ENCODE peak calls at places on chromosomes 6 and 20, in six cellular contexts. One of them, this sample, is unnamed.
A peak's percentile ranks its signal among the peaks of the same experiment; 100 is the strongest.

GRCh38 chr6:17907467-17908229 is 79.8 kb downstream of the KIF13A start:
- DNase-seq in uterus: peak; percentile 80
- DNase-seq in endodermal cell: no peak
- DNase-seq in GM23248: peak; percentile 100
- DNase-seq in lower lobe of right lung: peak; percentile 68
- DNase-seq in CD4-positive, CD25-positive, alpha-beta regulatory T cell: no peak
- DNase-seq in this sample: peak; percentile 83

GRCh38 chr6:30724906-30725667 is 4.9 kb downstream of the TUBB start:
- DNase-seq in uterus: no peak
- DNase-seq in endodermal cell: no peak
- DNase-seq in GM23248: peak; percentile 36
- DNase-seq in lower lobe of right lung: no peak
- DNase-seq in CD4-positive, CD25-positive, alpha-beta regulatory T cell: no peak
- DNase-seq in this sample: no peak

GRCh38 chr6:25006565-25007001 is 70.8 kb upstream of the RIPOR2 start:
- DNase-seq in uterus: peak; percentile 87
- DNase-seq in endodermal cell: no peak
- DNase-seq in GM23248: peak; percentile 62
- DNase-seq in lower lobe of right lung: peak; percentile 87
- DNase-seq in CD4-positive, CD25-positive, alpha-beta regulatory T cell: peak; percentile 85
- DNase-seq in this sample: peak; percentile 82

GRCh38 chr6:3164388-3164787 is 7.0 kb upstream of the TUBB2A start:
- DNase-seq in uterus: no peak
- DNase-seq in endodermal cell: peak; percentile 72
- DNase-seq in GM23248: no peak
- DNase-seq in lower lobe of right lung: no peak
- DNase-seq in CD4-positive, CD25-positive, alpha-beta regulatory T cell: no peak
- DNase-seq in this sample: no peak

GRCh38 chr6:15518057-15518456 is 144.8 kb downstream of the DTNBP1 start:
- DNase-seq in uterus: no peak
- DNase-seq in endodermal cell: no peak
- DNase-seq in GM23248: no peak
- DNase-seq in lower lobe of right lung: no peak
- DNase-seq in CD4-positive, CD25-positive, alpha-beta regulatory T cell: no peak
- DNase-seq in this sample: no peak

GRCh38 chr6:105178110-105178509 is 1.7 kb downstream of the POPDC3 start:
- DNase-seq in uterus: no peak
- DNase-seq in endodermal cell: no peak
- DNase-seq in GM23248: peak; percentile 95
- DNase-seq in lower lobe of right lung: no peak
- DNase-seq in CD4-positive, CD25-positive, alpha-beta regulatory T cell: no peak
- DNase-seq in this sample: no peak

GRCh38 chr6:87628881-87629280 is 38.9 kb downstream of the ORC3 start:
- DNase-seq in uterus: no peak
- DNase-seq in endodermal cell: no peak
- DNase-seq in GM23248: peak; percentile 77
- DNase-seq in lower lobe of right lung: no peak
- DNase-seq in CD4-positive, CD25-positive, alpha-beta regulatory T cell: no peak
- DNase-seq in this sample: no peak

GRCh38 chr20:45153756-45154155 is 20.9 kb upstream of the PI3 start:
- DNase-seq in uterus: no peak
- DNase-seq in endodermal cell: no peak
- DNase-seq in GM23248: no peak
- DNase-seq in lower lobe of right lung: no peak
- DNase-seq in CD4-positive, CD25-positive, alpha-beta regulatory T cell: no peak
- DNase-seq in this sample: no peak

GRCh38 chr20:3430376-3431069 is 23.1 kb upstream of the DNAAF9 start:
- DNase-seq in uterus: no peak
- DNase-seq in endodermal cell: no peak
- DNase-seq in GM23248: no peak
- DNase-seq in lower lobe of right lung: no peak
- DNase-seq in CD4-positive, CD25-positive, alpha-beta regulatory T cell: peak; percentile 10
- DNase-seq in this sample: no peak

GRCh38 chr6:166565084-166565651 is 21.3 kb downstream of the RAMACL start:
- DNase-seq in uterus: no peak
- DNase-seq in endodermal cell: peak; percentile 37
- DNase-seq in GM23248: no peak
- DNase-seq in lower lobe of right lung: no peak
- DNase-seq in CD4-positive, CD25-positive, alpha-beta regulatory T cell: no peak
- DNase-seq in this sample: no peak

GRCh38 chr6:166567107-166567506 is 19.4 kb downstream of the RAMACL start:
- DNase-seq in uterus: peak; percentile 51
- DNase-seq in endodermal cell: no peak
- DNase-seq in GM23248: peak; percentile 95
- DNase-seq in lower lobe of right lung: no peak
- DNase-seq in CD4-positive, CD25-positive, alpha-beta regulatory T cell: no peak
- DNase-seq in this sample: no peak

GRCh38 chr6:166567813-166568212 is 18.7 kb downstream of the RAMACL start:
- DNase-seq in uterus: no peak
- DNase-seq in endodermal cell: peak; percentile 47
- DNase-seq in GM23248: no peak
- DNase-seq in lower lobe of right lung: no peak
- DNase-seq in CD4-positive, CD25-positive, alpha-beta regulatory T cell: no peak
- DNase-seq in this sample: no peak

GRCh38 chr6:166563805-166564204 is 22.7 kb downstream of the RAMACL start:
- DNase-seq in uterus: no peak
- DNase-seq in endodermal cell: peak; percentile 10
- DNase-seq in GM23248: no peak
- DNase-seq in lower lobe of right lung: no peak
- DNase-seq in CD4-positive, CD25-positive, alpha-beta regulatory T cell: no peak
- DNase-seq in this sample: no peak

DNA sequence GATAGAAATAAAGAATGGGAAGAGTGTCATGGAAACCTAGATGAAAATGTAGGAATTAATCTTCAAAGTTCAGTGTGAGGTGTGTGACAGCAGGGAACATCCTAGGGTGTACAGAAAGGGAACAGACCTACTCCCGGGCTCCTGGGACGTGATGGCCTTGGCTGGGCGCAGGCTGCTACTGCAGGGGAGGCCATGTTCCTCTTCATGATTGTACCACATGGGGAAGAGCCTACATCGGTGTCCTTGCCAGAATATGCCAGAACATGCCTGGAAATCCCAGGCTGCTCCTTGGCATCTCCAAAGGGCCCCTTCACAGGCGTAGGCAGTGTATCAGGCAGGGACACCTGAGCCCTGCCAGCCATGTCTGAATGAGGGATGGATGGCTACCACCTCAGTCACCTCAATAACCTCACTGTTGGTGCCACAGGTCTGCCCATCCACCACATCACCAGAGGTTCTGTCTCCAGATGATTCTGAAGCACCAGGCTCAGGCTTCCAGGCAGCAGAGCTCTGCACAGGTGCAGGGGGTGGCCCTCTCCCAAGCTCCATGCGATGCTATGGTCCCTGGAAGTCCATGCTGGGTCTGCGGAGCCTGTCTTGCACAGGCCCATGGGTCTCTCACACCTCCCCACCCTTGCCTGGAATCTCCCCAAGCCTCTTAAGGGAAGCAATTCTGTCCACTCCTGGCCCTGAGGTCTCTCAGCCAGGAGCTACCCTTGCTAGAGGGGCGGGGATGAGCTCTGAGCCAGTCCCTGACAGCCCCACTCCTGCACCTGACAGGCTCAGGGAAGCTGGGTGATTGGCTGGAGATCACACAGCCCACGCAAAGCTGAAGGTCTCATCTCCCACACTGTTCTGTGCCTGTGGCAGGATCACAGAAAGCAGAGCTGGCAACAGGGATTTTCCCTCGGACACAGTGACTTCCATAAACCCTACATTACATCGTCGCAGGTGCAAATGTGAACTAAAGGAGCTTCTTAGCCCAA is 20.2 kb downstream of the RAMACL start:
- DNase-seq in uterus: no peak
- DNase-seq in endodermal cell: peak; percentile 38
- DNase-seq in GM23248: no peak
- DNase-seq in lower lobe of right lung: no peak
- DNase-seq in CD4-positive, CD25-positive, alpha-beta regulatory T cell: no peak
- DNase-seq in this sample: no peak
- H3K4me1 ChIP-seq in uterus: peaks cover 13% of the 10 kb centered on the region
- H3K4me1 ChIP-seq in endodermal cell: no peaks in the 10 kb centered on the region
- H3K4me1 ChIP-seq in GM23248: peaks cover 30% of the 10 kb centered on the region
- H3K4me1 ChIP-seq in lower lobe of right lung: peaks cover 19% of the 10 kb centered on the region
- H3K4me1 ChIP-seq in CD4-positive, CD25-positive, alpha-beta regulatory T cell: no peaks in the 10 kb centered on the region
- H3K4me1 ChIP-seq in this sample: peaks cover 22% of the 10 kb centered on the region

DNA sequence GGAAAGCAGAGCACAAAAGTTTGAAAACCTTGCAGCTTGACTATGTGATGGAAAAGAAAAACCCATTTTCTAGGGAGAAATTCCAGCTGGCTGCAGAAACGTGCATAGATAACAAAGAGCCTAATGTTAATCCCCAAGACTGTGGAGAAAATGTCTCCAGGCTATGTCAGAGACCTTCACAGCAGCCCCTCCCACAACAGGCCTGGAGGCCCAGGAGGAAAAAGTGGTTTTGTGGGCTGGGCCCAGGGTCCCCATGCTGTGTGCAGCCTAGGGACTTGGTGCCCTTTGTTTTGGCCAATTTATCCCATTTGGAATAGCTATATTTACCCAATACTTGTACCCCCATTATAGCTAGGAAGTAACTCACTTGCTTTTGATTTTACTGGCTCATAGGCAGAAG is 484.1 kb upstream of the HTR1E start:
- DNase-seq in uterus: no peak
- DNase-seq in endodermal cell: no peak
- DNase-seq in GM23248: no peak
- DNase-seq in lower lobe of right lung: no peak
- DNase-seq in CD4-positive, CD25-positive, alpha-beta regulatory T cell: no peak
- DNase-seq in this sample: no peak
- H3K9me3 ChIP-seq in uterus: no peaks in the 10 kb centered on the region
- H3K9me3 ChIP-seq in endodermal cell: peaks cover 39% of the 10 kb centered on the region
- H3K9me3 ChIP-seq in GM23248: no peaks in the 10 kb centered on the region
- H3K9me3 ChIP-seq in lower lobe of right lung: no peaks in the 10 kb centered on the region
- H3K9me3 ChIP-seq in CD4-positive, CD25-positive, alpha-beta regulatory T cell: no peaks in the 10 kb centered on the region
- H3K9me3 ChIP-seq in this sample: peaks cover 11% of the 10 kb centered on the region

GRCh38 chr20:17635320-17635673 is 46.7 kb downstream of the RRBP1 start:
- DNase-seq in uterus: no peak
- DNase-seq in endodermal cell: no peak
- DNase-seq in GM23248: no peak
- DNase-seq in lower lobe of right lung: no peak
- DNase-seq in CD4-positive, CD25-positive, alpha-beta regulatory T cell: no peak
- DNase-seq in this sample: no peak

GRCh38 chr20:17633221-17633849 is 48.7 kb downstream of the RRBP1 start:
- DNase-seq in uterus: no peak
- DNase-seq in endodermal cell: no peak
- DNase-seq in GM23248: no peak
- DNase-seq in lower lobe of right lung: no peak
- DNase-seq in CD4-positive, CD25-positive, alpha-beta regulatory T cell: no peak
- DNase-seq in this sample: peak; percentile 56

GRCh38 chr20:17635846-17636245 is 46.2 kb downstream of the RRBP1 start:
- DNase-seq in uterus: peak; percentile 47
- DNase-seq in endodermal cell: no peak
- DNase-seq in GM23248: peak; percentile 75
- DNase-seq in lower lobe of right lung: no peak
- DNase-seq in CD4-positive, CD25-positive, alpha-beta regulatory T cell: no peak
- DNase-seq in this sample: no peak

GRCh38 chr20:17633850-17634500 is 48.1 kb downstream of the RRBP1 start:
- DNase-seq in uterus: no peak
- DNase-seq in endodermal cell: no peak
- DNase-seq in GM23248: no peak
- DNase-seq in lower lobe of right lung: no peak
- DNase-seq in CD4-positive, CD25-positive, alpha-beta regulatory T cell: no peak
- DNase-seq in this sample: no peak

DNA sequence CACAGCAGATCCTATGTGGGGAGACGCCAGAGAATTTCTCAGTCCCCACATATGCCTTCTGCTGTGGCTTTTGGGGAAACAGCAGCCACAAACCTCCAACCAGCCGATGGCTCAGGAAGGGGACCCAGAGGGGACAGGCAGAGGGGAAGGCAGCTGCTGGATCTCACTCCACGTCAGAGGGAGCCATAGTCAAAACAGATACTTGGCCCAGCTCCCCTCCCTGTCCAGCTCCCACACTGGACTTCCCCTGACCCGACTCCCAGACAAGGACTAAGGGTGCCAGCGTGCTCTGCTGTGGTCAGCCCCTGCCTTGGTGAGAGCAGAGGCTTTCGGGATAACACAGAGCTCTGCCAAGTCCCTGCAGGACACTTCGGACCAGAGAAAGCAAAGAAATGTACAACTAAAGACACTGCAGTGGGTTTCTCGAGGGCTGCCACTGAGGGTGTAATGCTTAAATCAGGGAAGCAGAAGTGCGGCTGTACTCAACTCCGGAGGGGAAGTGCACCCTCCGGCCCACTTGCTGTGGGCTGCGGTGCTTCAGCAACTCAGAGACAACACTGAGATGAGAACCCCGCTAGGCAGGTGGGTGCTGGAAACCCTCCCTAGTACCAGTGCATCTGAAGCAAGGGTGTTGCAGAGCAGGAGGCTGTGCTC is 47.2 kb downstream of the RRBP1 start:
- DNase-seq in uterus: peak; percentile 72
- DNase-seq in endodermal cell: no peak
- DNase-seq in GM23248: no peak
- DNase-seq in lower lobe of right lung: peak; percentile 70
- DNase-seq in CD4-positive, CD25-positive, alpha-beta regulatory T cell: no peak
- DNase-seq in this sample: no peak
- H3K27ac ChIP-seq in uterus: peak overlapping the region; percentile 77
- H3K27ac ChIP-seq in endodermal cell: no peak overlapping the region
- H3K27ac ChIP-seq in GM23248: no peak overlapping the region
- H3K27ac ChIP-seq in lower lobe of right lung: peak overlapping the region; percentile 65
- H3K27ac ChIP-seq in CD4-positive, CD25-positive, alpha-beta regulatory T cell: no peak overlapping the region
- H3K27ac ChIP-seq in this sample: no peak overlapping the region

GRCh38 chr6:106461084-106461483 is 100.6 kb downstream of the CRYBG1 start:
- DNase-seq in uterus: no peak
- DNase-seq in endodermal cell: no peak
- DNase-seq in GM23248: no peak
- DNase-seq in lower lobe of right lung: no peak
- DNase-seq in CD4-positive, CD25-positive, alpha-beta regulatory T cell: no peak
- DNase-seq in this sample: no peak

GRCh38 chr6:106458021-106458986 is 97.8 kb downstream of the CRYBG1 start:
- DNase-seq in uterus: no peak
- DNase-seq in endodermal cell: no peak
- DNase-seq in GM23248: no peak
- DNase-seq in lower lobe of right lung: no peak
- DNase-seq in CD4-positive, CD25-positive, alpha-beta regulatory T cell: no peak
- DNase-seq in this sample: no peak

GRCh38 chr6:106466211-106466610 is 105.7 kb downstream of the CRYBG1 start:
- DNase-seq in uterus: no peak
- DNase-seq in endodermal cell: no peak
- DNase-seq in GM23248: no peak
- DNase-seq in lower lobe of right lung: no peak
- DNase-seq in CD4-positive, CD25-positive, alpha-beta regulatory T cell: no peak
- DNase-seq in this sample: no peak

GRCh38 chr6:106460481-106460880 is 100.0 kb downstream of the CRYBG1 start:
- DNase-seq in uterus: no peak
- DNase-seq in endodermal cell: no peak
- DNase-seq in GM23248: no peak
- DNase-seq in lower lobe of right lung: no peak
- DNase-seq in CD4-positive, CD25-positive, alpha-beta regulatory T cell: no peak
- DNase-seq in this sample: no peak

DNA sequence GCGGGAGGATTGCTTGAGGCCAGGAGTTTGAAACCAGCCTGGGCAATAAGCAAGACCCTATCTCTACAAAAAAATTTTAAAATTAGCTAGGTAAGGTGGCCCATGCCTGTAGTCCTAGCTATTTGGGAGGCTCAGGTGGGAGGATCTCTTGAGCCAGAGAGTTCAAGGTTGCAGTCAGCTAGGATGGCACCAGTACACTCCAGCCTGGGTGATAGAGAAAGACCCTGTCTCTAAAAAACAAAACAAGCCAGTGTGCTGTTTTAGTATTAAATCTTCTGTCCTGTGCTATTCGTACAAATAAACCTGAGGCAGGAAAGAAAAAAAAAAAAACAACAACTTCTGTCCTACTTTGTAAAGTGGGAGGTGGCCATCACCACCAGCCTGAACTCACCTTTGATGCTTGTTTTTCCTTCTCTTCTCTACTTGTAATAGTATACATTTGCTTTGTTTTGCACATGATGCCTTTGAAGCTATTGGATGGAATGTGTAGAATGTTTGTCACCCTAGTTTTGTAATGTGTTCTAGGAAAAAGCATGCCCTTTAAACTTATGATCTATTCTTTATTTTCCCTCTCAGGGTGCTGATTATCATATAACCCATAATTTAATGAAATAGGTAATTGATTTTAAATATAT is 102.5 kb downstream of the CRYBG1 start:
- DNase-seq in uterus: no peak
- DNase-seq in endodermal cell: no peak
- DNase-seq in GM23248: no peak
- DNase-seq in lower lobe of right lung: no peak
- DNase-seq in CD4-positive, CD25-positive, alpha-beta regulatory T cell: no peak
- DNase-seq in this sample: no peak
- H3K4me1 ChIP-seq in uterus: no peaks in the 10 kb centered on the region
- H3K4me1 ChIP-seq in endodermal cell: no peaks in the 10 kb centered on the region
- H3K4me1 ChIP-seq in GM23248: no peaks in the 10 kb centered on the region
- H3K4me1 ChIP-seq in lower lobe of right lung: no peaks in the 10 kb centered on the region
- H3K4me1 ChIP-seq in CD4-positive, CD25-positive, alpha-beta regulatory T cell: no peaks in the 10 kb centered on the region
- H3K4me1 ChIP-seq in this sample: no peaks in the 10 kb centered on the region

This sample was measured in left lung.